ENCODE peak calls at places on chromosomes 1 and 21, in five cellular contexts. One of them, this sample, is unnamed.

GRCh38 chr1:20199840-20200239 is 13.5 kb upstream of the PLA2G2C start:
- DNase-seq in GM12878: no peak
- DNase-seq in K562: no peak
- DNase-seq in SK-N-SH: no peak
- DNase-seq in HepG2: no peak
- DNase-seq in this sample: no peak

GRCh38 chr1:76186617-76187016 is 112.1 kb downstream of the ST6GALNAC3 start:
- DNase-seq in GM12878: no peak
- DNase-seq in K562: no peak
- DNase-seq in SK-N-SH: no peak
- DNase-seq in HepG2: no peak
- DNase-seq in this sample: no peak

GRCh38 chr1:17440827-17441168 is 1.3 kb upstream of the RCC2 start:
- DNase-seq in GM12878: no peak
- DNase-seq in K562: no peak
- DNase-seq in SK-N-SH: no peak
- DNase-seq in HepG2: no peak
- DNase-seq in this sample: no peak

GRCh38 chr1:38898653-38899230 is 17.4 kb upstream of the GJA9 start:
- DNase-seq in GM12878: no peak
- DNase-seq in K562: no peak
- DNase-seq in SK-N-SH: no peak
- DNase-seq in HepG2: no peak
- DNase-seq in this sample: peak

GRCh38 chr1:89821322-89822108 is 683 bp downstream of the LRRC8D start:
- DNase-seq in GM12878: no peak
- DNase-seq in K562: peak
- DNase-seq in SK-N-SH: peak
- DNase-seq in HepG2: peak
- DNase-seq in this sample: peak

GRCh38 chr1:8439015-8439702 is 121.2 kb downstream of the SLC45A1 start:
- DNase-seq in GM12878: no peak
- DNase-seq in K562: peak
- DNase-seq in SK-N-SH: peak
- DNase-seq in HepG2: peak
- DNase-seq in this sample: peak

GRCh38 chr1:224539971-224540370 is 76.1 kb upstream of the CNIH3 start:
- DNase-seq in GM12878: no peak
- DNase-seq in K562: no peak
- DNase-seq in SK-N-SH: no peak
- DNase-seq in HepG2: no peak
- DNase-seq in this sample: peak

GRCh38 chr21:38691626-38692025 is 114.1 kb upstream of the ETS2 start:
- DNase-seq in GM12878: no peak
- DNase-seq in K562: no peak
- DNase-seq in SK-N-SH: no peak
- DNase-seq in HepG2: no peak
- DNase-seq in this sample: no peak

GRCh38 chr1:23905461-23906025 is 7.6 kb downstream of the CNR2 start:
- DNase-seq in GM12878: no peak
- DNase-seq in K562: no peak
- DNase-seq in SK-N-SH: peak
- DNase-seq in HepG2: no peak
- DNase-seq in this sample: no peak

GRCh38 chr1:180157576-180158057 is 2.9 kb downstream of the QSOX1 start:
- DNase-seq in GM12878: no peak
- DNase-seq in K562: no peak
- DNase-seq in SK-N-SH: no peak
- DNase-seq in HepG2: peak
- DNase-seq in this sample: no peak

GRCh38 chr1:213075725-213076124 is 24.7 kb downstream of the RPS6KC1 start:
- DNase-seq in GM12878: no peak
- DNase-seq in K562: no peak
- DNase-seq in SK-N-SH: no peak
- DNase-seq in HepG2: no peak
- DNase-seq in this sample: no peak

GRCh38 chr21:45828580-45829565 is 152.7 kb upstream of the COL6A1 start:
- DNase-seq in GM12878: no peak
- DNase-seq in K562: no peak
- DNase-seq in SK-N-SH: no peak
- DNase-seq in HepG2: no peak
- DNase-seq in this sample: no peak

GRCh38 chr1:44808938-44809917 is 905 bp downstream of the BTBD19 start:
- DNase-seq in GM12878: peak
- DNase-seq in K562: no peak
- DNase-seq in SK-N-SH: no peak
- DNase-seq in HepG2: peak
- DNase-seq in this sample: peak

GRCh38 chr1:155931332-155932038 is 2.7 kb downstream of the KHDC4 start:
- DNase-seq in GM12878: no peak
- DNase-seq in K562: no peak
- DNase-seq in SK-N-SH: no peak
- DNase-seq in HepG2: no peak
- DNase-seq in this sample: no peak

GRCh38 chr1:3759800-3760199 is 7.5 kb downstream of the CCDC27 start:
- DNase-seq in GM12878: no peak
- DNase-seq in K562: no peak
- DNase-seq in SK-N-SH: no peak
- DNase-seq in HepG2: no peak
- DNase-seq in this sample: no peak

GRCh38 chr1:212161231-212161781 is 123.9 kb upstream of the PPP2R5A start:
- DNase-seq in GM12878: peak
- DNase-seq in K562: peak
- DNase-seq in SK-N-SH: no peak
- DNase-seq in HepG2: no peak
- DNase-seq in this sample: peak

GRCh38 chr21:38933731-38934130 is 128.0 kb downstream of the ETS2 start:
- DNase-seq in GM12878: no peak
- DNase-seq in K562: no peak
- DNase-seq in SK-N-SH: no peak
- DNase-seq in HepG2: no peak
- DNase-seq in this sample: no peak

GRCh38 chr1:211891708-211892107 is 61.1 kb upstream of the LPGAT1 start:
- DNase-seq in GM12878: no peak
- DNase-seq in K562: no peak
- DNase-seq in SK-N-SH: no peak
- DNase-seq in HepG2: no peak
- DNase-seq in this sample: no peak

GRCh38 chr1:208509072-208509471 is 264.9 kb upstream of the PLXNA2 start:
- DNase-seq in GM12878: no peak
- DNase-seq in K562: no peak
- DNase-seq in SK-N-SH: no peak
- DNase-seq in HepG2: no peak
- DNase-seq in this sample: no peak

GRCh38 chr1:89213347-89213746 is 14.6 kb upstream of the GBP4 start:
- DNase-seq in GM12878: no peak
- DNase-seq in K562: no peak
- DNase-seq in SK-N-SH: no peak
- DNase-seq in HepG2: no peak
- DNase-seq in this sample: no peak

GRCh38 chr1:20411196-20411980 is 74.6 kb downstream of the CAMK2N1 start:
- DNase-seq in GM12878: no peak
- DNase-seq in K562: no peak
- DNase-seq in SK-N-SH: no peak
- DNase-seq in HepG2: no peak
- DNase-seq in this sample: peak

GRCh38 chr21:42781150-42781980 is 98.0 kb downstream of the WDR4 start:
- DNase-seq in GM12878: no peak
- DNase-seq in K562: no peak
- DNase-seq in SK-N-SH: peak
- DNase-seq in HepG2: peak
- DNase-seq in this sample: no peak

DNA sequence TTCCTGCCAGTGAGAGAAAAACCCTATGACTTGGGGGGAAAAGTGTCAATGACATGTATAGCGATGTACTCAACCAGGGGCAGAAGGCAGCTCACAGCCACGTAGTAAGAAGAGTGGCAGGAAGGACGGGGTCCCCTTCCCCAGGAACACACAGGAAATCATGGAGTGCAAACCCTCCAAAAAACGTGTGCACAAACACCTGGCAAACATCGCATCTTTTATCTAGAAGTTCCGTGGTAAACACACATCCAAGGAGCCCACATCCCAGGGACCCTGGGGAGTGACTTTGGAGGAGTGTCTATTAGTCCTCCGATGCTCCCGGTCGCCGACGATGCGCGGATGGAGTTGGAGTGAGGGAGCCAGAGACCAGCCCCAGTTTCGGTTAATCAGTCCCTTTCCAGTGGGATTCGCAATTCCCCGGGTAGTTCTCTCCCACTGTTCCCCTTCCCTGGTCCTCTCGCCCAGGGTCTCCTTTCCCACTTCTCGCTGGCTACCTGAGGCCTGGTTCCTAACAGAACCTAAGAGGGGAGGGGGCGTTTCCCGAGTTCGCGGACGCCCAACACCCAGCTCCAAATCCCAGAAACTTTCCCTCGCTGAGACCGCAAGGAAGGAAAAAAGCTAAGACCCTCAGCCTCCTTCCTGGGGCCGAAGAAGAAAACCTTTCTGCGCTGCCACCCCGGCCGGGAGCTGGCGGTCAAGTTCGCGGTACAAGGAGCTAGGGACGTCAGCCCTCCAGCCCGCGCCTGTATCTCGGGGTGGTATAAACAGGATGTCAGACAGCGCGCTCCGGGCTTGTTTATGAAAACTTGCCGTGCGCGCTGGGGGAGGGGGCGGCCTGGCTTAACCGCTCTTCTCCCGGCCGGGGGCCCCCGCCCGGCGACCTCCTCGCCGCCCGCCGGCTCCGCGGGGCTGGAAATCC is 851 bp downstream of the JAK1 start:
- DNase-seq in GM12878: no peak
- DNase-seq in K562: peak
- DNase-seq in SK-N-SH: peak
- DNase-seq in HepG2: no peak
- DNase-seq in this sample: peak
- H2AFZ ChIP-seq in GM12878: peak
- H2AFZ ChIP-seq in K562: peak
- H2AFZ ChIP-seq in SK-N-SH: peak
- H2AFZ ChIP-seq in HepG2: no peak
- H2AFZ ChIP-seq in this sample: peak

GRCh38 chr1:110672753-110673108 is 2.0 kb downstream of the KCNA3 start:
- DNase-seq in GM12878: peak
- DNase-seq in K562: no peak
- DNase-seq in SK-N-SH: no peak
- DNase-seq in HepG2: no peak
- DNase-seq in this sample: no peak

GRCh38 chr1:110673197-110673701 is 1.5 kb downstream of the KCNA3 start:
- DNase-seq in GM12878: no peak
- DNase-seq in K562: no peak
- DNase-seq in SK-N-SH: peak
- DNase-seq in HepG2: no peak
- DNase-seq in this sample: no peak

GRCh38 chr1:110674337-110675059 is at the start of gene KCNA3:
- DNase-seq in GM12878: no peak
- DNase-seq in K562: no peak
- DNase-seq in SK-N-SH: peak
- DNase-seq in HepG2: no peak
- DNase-seq in this sample: no peak

GRCh38 chr1:110675060-110675791 is 486 bp upstream of the KCNA3 start:
- DNase-seq in GM12878: no peak
- DNase-seq in K562: no peak
- DNase-seq in SK-N-SH: no peak
- DNase-seq in HepG2: no peak
- DNase-seq in this sample: no peak

DNA sequence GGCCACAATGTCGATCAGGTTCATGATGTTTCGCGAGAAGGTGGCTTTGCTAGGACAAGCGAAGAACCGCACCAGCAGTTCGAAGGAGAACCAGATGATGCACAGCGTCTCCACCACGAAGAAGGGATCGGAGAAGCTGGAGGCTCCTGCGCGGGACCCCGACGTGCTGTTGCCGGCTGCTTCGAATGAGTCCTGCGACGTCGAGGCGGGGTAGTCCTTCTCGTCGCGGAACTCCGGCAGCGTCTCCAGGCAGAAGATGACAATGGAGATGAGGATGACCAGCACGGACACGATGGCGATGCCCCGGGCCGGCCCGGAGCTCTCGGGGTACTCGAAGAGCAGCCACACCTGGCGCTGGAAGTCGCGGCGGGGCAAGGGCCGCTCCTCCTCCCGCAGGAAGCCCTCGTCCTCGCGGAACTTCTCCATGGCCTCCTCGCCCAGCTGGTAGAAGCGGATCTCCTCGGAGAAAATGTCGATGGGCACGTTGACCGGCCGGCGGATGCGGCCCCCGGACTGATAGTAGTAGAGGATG is 869 bp downstream of the KCNA3 start:
- DNase-seq in GM12878: no peak
- DNase-seq in K562: no peak
- DNase-seq in SK-N-SH: peak
- DNase-seq in HepG2: no peak
- DNase-seq in this sample: no peak
- TF ChIP-seq SMC3 in GM12878: no peak
- TF ChIP-seq SMC3 in K562: no peak
- TF ChIP-seq SMC3 in SK-N-SH: no peak
- TF ChIP-seq SMC3 in HepG2: no peak
- TF ChIP-seq SMC3 in this sample: no peak

DNA sequence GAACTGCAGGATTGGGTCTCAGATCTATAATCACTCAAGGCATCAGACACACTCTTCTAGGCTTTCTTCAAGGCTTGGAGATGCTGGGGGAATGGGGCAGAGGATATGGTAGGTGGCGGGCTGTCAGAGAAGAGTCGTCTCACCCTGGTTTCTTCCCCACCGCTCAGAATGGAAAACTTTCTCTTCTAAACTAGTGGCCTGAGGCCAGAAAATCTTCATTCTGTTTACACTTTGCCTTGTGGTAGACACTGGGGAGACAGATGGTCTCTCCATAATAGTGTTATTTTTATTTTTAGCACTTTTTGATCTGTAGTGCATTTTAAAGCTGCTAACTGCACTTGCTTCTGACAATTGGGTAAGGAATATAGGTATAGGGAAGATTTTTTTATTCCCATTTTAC is 2.6 kb downstream of the PRELP start:
- DNase-seq in GM12878: no peak
- DNase-seq in K562: no peak
- DNase-seq in SK-N-SH: no peak
- DNase-seq in HepG2: no peak
- DNase-seq in this sample: no peak
- H2AFZ ChIP-seq in GM12878: no peak
- H2AFZ ChIP-seq in K562: no peak
- H2AFZ ChIP-seq in SK-N-SH: no peak
- H2AFZ ChIP-seq in HepG2: no peak
- H2AFZ ChIP-seq in this sample: no peak

GRCh38 chr1:247326601-247327135 is 5.0 kb downstream of the ZNF496 start:
- DNase-seq in GM12878: no peak
- DNase-seq in K562: no peak
- DNase-seq in SK-N-SH: no peak
- DNase-seq in HepG2: no peak
- DNase-seq in this sample: no peak

GRCh38 chr1:247324204-247324787 is 7.4 kb downstream of the ZNF496 start:
- DNase-seq in GM12878: no peak
- DNase-seq in K562: no peak
- DNase-seq in SK-N-SH: no peak
- DNase-seq in HepG2: peak
- DNase-seq in this sample: no peak

GRCh38 chr1:247322849-247323586 is 8.6 kb downstream of the ZNF496 start:
- DNase-seq in GM12878: no peak
- DNase-seq in K562: no peak
- DNase-seq in SK-N-SH: no peak
- DNase-seq in HepG2: no peak
- DNase-seq in this sample: no peak

GRCh38 chr1:247324913-247325312 is 6.8 kb downstream of the ZNF496 start:
- DNase-seq in GM12878: no peak
- DNase-seq in K562: no peak
- DNase-seq in SK-N-SH: no peak
- DNase-seq in HepG2: peak
- DNase-seq in this sample: no peak

GRCh38 chr1:247322437-247322836 is 9.2 kb downstream of the ZNF496 start:
- DNase-seq in GM12878: no peak
- DNase-seq in K562: no peak
- DNase-seq in SK-N-SH: no peak
- DNase-seq in HepG2: no peak
- DNase-seq in this sample: no peak
- TF ChIP-seq SMC3 in GM12878: no peak
- TF ChIP-seq SMC3 in K562: no peak
- TF ChIP-seq SMC3 in SK-N-SH: no peak
- TF ChIP-seq SMC3 in HepG2: no peak
- TF ChIP-seq SMC3 in this sample: no peak